ENCODE peak calls at places on chromosome 1, in five cellular contexts. E, Y, J, G and C are unnamed samples. For H3K9me3, the result is how much of the 10 kb centered on the place peaks cover.

GRCh38 chr1:23643668-23644554 is 47.7 kb upstream of the RPL11 start:
- DNase-seq in E (no peak), Y (no peak), J (peak), G (no peak), C (no peak)

GRCh38 chr1:153587314-153587713 is 21.7 kb upstream of the S100A2 start:
- DNase-seq in E (no peak), Y (no peak), J (no peak), G (no peak), C (no peak)

GRCh38 chr1:99465176-99465900 is 180.6 kb upstream of the PALMD start:
- DNase-seq in E (no peak), Y (no peak), J (no peak), G (no peak), C (peak)

GRCh38 chr1:221987860-221988520 is 246.1 kb upstream of the DUSP10 start:
- DNase-seq in E (no peak), Y (no peak), J (no peak), G (peak), C (peak)

GRCh38 chr1:40781614-40781971 is 2.0 kb upstream of the KCNQ4 start:
- DNase-seq in E (no peak), Y (no peak), J (no peak), G (no peak), C (no peak)

GRCh38 chr1:184141481-184141880 is 90.0 kb downstream of the TSEN15 start:
- DNase-seq in E (no peak), Y (no peak), J (no peak), G (no peak), C (no peak)

GRCh38 chr1:240811261-240811660 is 199.3 kb upstream of the GREM2 start:
- DNase-seq in E (no peak), Y (no peak), J (no peak), G (no peak), C (no peak)

GRCh38 chr1:44423706-44424546 is 18.9 kb downstream of the RNF220 start:
- DNase-seq in E (no peak), Y (peak), J (no peak), G (peak), C (peak)

GRCh38 chr1:53526451-53527101 is 67.4 kb downstream of the DMRTB1 start:
- DNase-seq in E (no peak), Y (peak), J (no peak), G (peak), C (no peak)

GRCh38 chr1:182080040-182080439 is 18.5 kb upstream of the ZNF648 start:
- DNase-seq in E (no peak), Y (no peak), J (no peak), G (no peak), C (no peak)

GRCh38 chr1:17611991-17612390 is 72.5 kb downstream of the ARHGEF10L start:
- DNase-seq in E (no peak), Y (no peak), J (no peak), G (no peak), C (no peak)

GRCh38 chr1:181089777-181090505 is 1.4 kb downstream of the IER5 start:
- DNase-seq in E (no peak), Y (peak), J (peak), G (no peak), C (peak)

GRCh38 chr1:36008546-36009197 is 75.2 kb upstream of the TEKT2 start:
- DNase-seq in E (no peak), Y (no peak), J (no peak), G (peak), C (no peak)

GRCh38 chr1:70509996-70510876 is 99.2 kb downstream of the CTH start:
- DNase-seq in E (no peak), Y (no peak), J (peak), G (peak), C (no peak)

GRCh38 chr1:169886422-169886821 is 7.3 kb downstream of the SCYL3 start:
- DNase-seq in E (no peak), Y (no peak), J (no peak), G (no peak), C (no peak)

GRCh38 chr1:160993544-160993943 is 27.4 kb downstream of the F11R start:
- DNase-seq in E (no peak), Y (no peak), J (peak), G (peak), C (no peak)

GRCh38 chr1:41612953-41613352 is 128.5 kb upstream of the EDN2 start:
- DNase-seq in E (no peak), Y (peak), J (no peak), G (no peak), C (no peak)

GRCh38 chr1:170871868-170872267 is 63.5 kb upstream of the MROH9 start:
- DNase-seq in E (no peak), Y (no peak), J (no peak), G (no peak), C (no peak)

GRCh38 chr1:155166373-155167165 is 6.5 kb downstream of the KRTCAP2 start:
- DNase-seq in E (no peak), Y (peak), J (peak), G (no peak), C (no peak)

GRCh38 chr1:22709891-22710687 is 550 bp upstream of the EPHB2 start:
- DNase-seq in E (no peak), Y (peak), J (peak), G (no peak), C (peak)

GRCh38 chr1:200905411-200906052 is 10.8 kb downstream of the INAVA start:
- DNase-seq in E (no peak), Y (no peak), J (no peak), G (no peak), C (no peak)

GRCh38 chr1:229339520-229339919 is 3.3 kb downstream of the CCSAP start:
- DNase-seq in E (no peak), Y (no peak), J (no peak), G (no peak), C (no peak)

GRCh38 chr1:13792429-13792828 is 92.4 kb downstream of the PRDM2 start:
- DNase-seq in E (no peak), Y (no peak), J (no peak), G (no peak), C (no peak)

GRCh38 chr1:230174765-230175747 is 108.0 kb downstream of the GALNT2 start:
- DNase-seq in E (no peak), Y (peak), J (no peak), G (no peak), C (no peak)

GRCh38 chr1:200039849-200040479 is 12.5 kb downstream of the NR5A2 start:
- DNase-seq in E (no peak), Y (peak), J (no peak), G (no peak), C (no peak)

GRCh38 chr1:75672528-75673393 is 51.7 kb upstream of the ACADM start:
- DNase-seq in E (no peak), Y (no peak), J (no peak), G (peak), C (peak)

GRCh38 chr1:233512538-233512937 is 101.4 kb upstream of the KCNK1 start:
- DNase-seq in E (no peak), Y (no peak), J (no peak), G (no peak), C (peak)

GRCh38 chr1:6601049-6601864 is 1.4 kb downstream of the KLHL21 start:
- DNase-seq in E (peak), Y (peak), J (peak), G (peak), C (peak)

GRCh38 chr1:170175477-170175876 is 29.7 kb downstream of the NTMT2 start:
- DNase-seq in E (no peak), Y (no peak), J (no peak), G (no peak), C (no peak)

GRCh38 chr1:228515200-228515834 is 28.1 kb downstream of the RNF187 start:
- DNase-seq in E (no peak), Y (no peak), J (peak), G (peak), C (peak)

GRCh38 chr1:101276818-101277217 is 40.0 kb downstream of the S1PR1 start:
- DNase-seq in E (no peak), Y (no peak), J (no peak), G (no peak), C (no peak)

GRCh38 chr1:101280049-101280448 is 43.2 kb downstream of the S1PR1 start:
- DNase-seq in E (no peak), Y (no peak), J (no peak), G (no peak), C (no peak)

GRCh38 chr1:101278238-101278637 is 41.4 kb downstream of the S1PR1 start:
- DNase-seq in E (no peak), Y (no peak), J (no peak), G (no peak), C (no peak)

GRCh38 chr1:101280942-101281654 is 44.3 kb downstream of the S1PR1 start:
- DNase-seq in E (no peak), Y (no peak), J (no peak), G (no peak), C (no peak)

GRCh38 chr1:101278845-101279244 is 42.0 kb downstream of the S1PR1 start:
- DNase-seq in E (no peak), Y (no peak), J (no peak), G (no peak), C (no peak)
- H3K9me3 ChIP-seq in E (under half), Y (under half), J (under half), G (under half), C (under half)

GRCh38 chr1:61244114-61244513 is 161.8 kb downstream of the NFIA start:
- DNase-seq in E (no peak), Y (no peak), J (no peak), G (no peak), C (peak)

GRCh38 chr1:61241864-61242472 is 159.6 kb downstream of the NFIA start:
- DNase-seq in E (no peak), Y (no peak), J (no peak), G (no peak), C (no peak)

GRCh38 chr1:61240878-61241277 is 158.5 kb downstream of the NFIA start:
- DNase-seq in E (no peak), Y (no peak), J (no peak), G (no peak), C (no peak)

GRCh38 chr1:61238371-61238689 is 156.0 kb downstream of the NFIA start:
- DNase-seq in E (no peak), Y (no peak), J (no peak), G (no peak), C (no peak)

GRCh38 chr1:61241411-61241838 is 159.1 kb downstream of the NFIA start:
- DNase-seq in E (no peak), Y (peak), J (no peak), G (no peak), C (peak)
- H3K4me3 ChIP-seq in E (peak), Y (no peak), J (no peak), G (no peak), C (no peak)

DNA sequence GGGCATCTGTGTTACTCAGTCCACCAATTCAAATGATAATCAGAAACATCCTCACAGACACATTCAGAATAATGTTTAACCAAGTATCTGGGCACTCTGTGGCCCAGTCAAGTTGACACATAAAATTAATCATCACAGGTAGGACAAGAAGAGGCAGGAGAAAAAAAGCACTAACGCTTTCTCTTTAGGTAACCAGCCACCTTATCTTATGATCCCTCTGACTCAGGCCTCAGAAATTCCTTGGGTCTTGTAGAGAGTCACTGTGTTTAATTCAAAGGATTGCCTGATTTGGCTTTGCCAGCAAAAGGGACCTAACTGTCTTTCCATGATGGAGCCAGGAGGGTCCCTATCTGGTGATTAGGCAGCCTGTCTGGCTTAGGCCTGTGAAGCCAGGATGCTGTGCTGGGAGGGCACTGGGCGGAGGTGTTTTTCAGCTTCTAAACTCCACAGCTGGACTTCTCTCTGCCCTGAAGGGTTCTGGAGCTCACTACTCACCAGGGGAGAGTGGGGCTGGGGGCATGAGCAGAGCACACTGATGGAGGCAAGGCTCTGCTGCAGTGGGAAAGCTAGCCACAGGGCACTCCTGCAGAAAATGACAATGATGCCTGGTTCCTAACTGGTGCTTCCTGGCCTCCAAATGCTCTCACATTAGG is 36.4 kb upstream of the STUM start:
- DNase-seq in E (no peak), Y (no peak), J (no peak), G (no peak), C (no peak)
- H3K9me3 ChIP-seq in E (under half), Y (under half), J (under half), G (under half), C (under half)

DNA sequence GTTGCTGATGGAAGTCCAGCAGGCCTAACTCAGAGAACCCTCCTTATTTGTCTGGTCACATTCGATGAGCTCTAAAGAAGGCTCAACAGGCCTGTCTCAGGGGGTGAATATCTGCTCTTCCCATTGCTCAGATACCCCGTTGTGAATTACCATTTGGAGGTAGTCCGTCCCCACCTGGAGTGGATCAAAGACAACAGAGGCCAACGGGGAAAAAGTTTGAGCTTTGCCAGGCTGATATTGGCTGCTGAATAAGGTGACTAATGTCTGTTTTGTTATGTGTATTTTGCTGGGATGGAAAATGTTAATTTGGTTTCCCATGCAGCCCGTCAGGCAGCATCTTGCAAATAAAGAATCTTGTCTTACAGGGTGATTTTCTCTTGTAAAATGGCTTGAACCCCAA is 69.2 kb upstream of the EPS8L3 start:
- DNase-seq in E (no peak), Y (no peak), J (no peak), G (no peak), C (no peak)
- H3K4me3 ChIP-seq in E (no peak), Y (no peak), J (no peak), G (no peak), C (no peak)